ENCODE peak calls at places on chromosomes 4 and X, in four cellular contexts. J is stomach, Y is H1, O is K562. W is an unnamed sample.

GRCh38 chr4:56323386-56323785 is 63.9 kb downstream of the AASDH start:
- DNase-seq in J (no peak), Y (no peak), O (no peak), W (no peak)

GRCh38 chr4:137375111-137375850 is 157.0 kb downstream of the PCDH18 start:
- DNase-seq in J (no peak), Y (no peak), O (no peak), W (no peak)

GRCh38 chrX:72045552-72046277 is 86.0 kb downstream of the RTL5 start:
- DNase-seq in J (no peak), Y (peak; percentile 25), O (no peak), W (no peak)

GRCh38 chrX:153773741-153774575 is 6.9 kb upstream of the SRPK3 start:
- DNase-seq in J (no peak), Y (no peak), O (no peak), W (peak; percentile 67)

GRCh38 chrX:111348363-111348927 is 63.5 kb downstream of the DCX start:
- DNase-seq in J (no peak), Y (no peak), O (no peak), W (no peak)

GRCh38 chr4:152229782-152230289 is 306.1 kb downstream of the FBXW7 start:
- DNase-seq in J (no peak), Y (no peak), O (no peak), W (no peak)

GRCh38 chrX:140766024-140766611 is 56.6 kb downstream of the LINC00632 start:
- DNase-seq in J (peak; percentile 37), Y (no peak), O (peak; percentile 21), W (peak; percentile 61)

GRCh38 chr4:122293374-122294365 is 85.1 kb upstream of the ADAD1 start:
- DNase-seq in J (no peak), Y (no peak), O (no peak), W (no peak)

GRCh38 chr4:88227734-88228133 is 56.6 kb downstream of the PPM1K start:
- DNase-seq in J (no peak), Y (no peak), O (no peak), W (no peak)

GRCh38 chrX:40096395-40097091 is 1.2 kb downstream of the BCOR start:
- DNase-seq in J (no peak), Y (no peak), O (no peak), W (peak; percentile 79)

GRCh38 chr4:16072168-16072567 is 11.7 kb downstream of the PROM1 start:
- DNase-seq in J (no peak), Y (no peak), O (no peak), W (no peak)

GRCh38 chrX:113828470-113828869 is 755.4 kb upstream of the HTR2C start:
- DNase-seq in J (no peak), Y (no peak), O (no peak), W (no peak)

GRCh38 chr4:52943644-52944043 is 81.5 kb downstream of the RASL11B start:
- DNase-seq in J (no peak), Y (no peak), O (no peak), W (no peak)

GRCh38 chr4:101356928-101357327 is 9.6 kb upstream of the PPP3CA start:
- DNase-seq in J (peak; percentile 68), Y (no peak), O (no peak), W (no peak)

GRCh38 chr4:90159193-90159592 is 32.0 kb downstream of the CCSER1 start:
- DNase-seq in J (no peak), Y (no peak), O (no peak), W (no peak)

GRCh38 chrX:112147206-112147605 is 64.6 kb upstream of the TRPC5 start:
- DNase-seq in J (no peak), Y (no peak), O (peak; percentile 8), W (no peak)

GRCh38 chr4:39181520-39181904 is 817 bp upstream of the WDR19 start:
- DNase-seq in J (no peak), Y (no peak), O (no peak), W (no peak)

GRCh38 chr4:30903493-30903892 is 183.3 kb downstream of the PCDH7 start:
- DNase-seq in J (no peak), Y (no peak), O (no peak), W (no peak)

GRCh38 chr4:156931267-156931666 is 40.3 kb downstream of the PDGFC start:
- DNase-seq in J (no peak), Y (no peak), O (no peak), W (no peak)

GRCh38 chr4:108126806-108127205 is 41.9 kb downstream of the LEF1 start:
- DNase-seq in J (no peak), Y (no peak), O (no peak), W (no peak)

GRCh38 chr4:155772459-155773195 is 13.8 kb downstream of the GUCY1B1 start:
- DNase-seq in J (no peak), Y (no peak), O (no peak), W (no peak)
- TF ChIP-seq EP300 in J (no peak), Y (no peak), O (no peak), W (no peak)

DNA sequence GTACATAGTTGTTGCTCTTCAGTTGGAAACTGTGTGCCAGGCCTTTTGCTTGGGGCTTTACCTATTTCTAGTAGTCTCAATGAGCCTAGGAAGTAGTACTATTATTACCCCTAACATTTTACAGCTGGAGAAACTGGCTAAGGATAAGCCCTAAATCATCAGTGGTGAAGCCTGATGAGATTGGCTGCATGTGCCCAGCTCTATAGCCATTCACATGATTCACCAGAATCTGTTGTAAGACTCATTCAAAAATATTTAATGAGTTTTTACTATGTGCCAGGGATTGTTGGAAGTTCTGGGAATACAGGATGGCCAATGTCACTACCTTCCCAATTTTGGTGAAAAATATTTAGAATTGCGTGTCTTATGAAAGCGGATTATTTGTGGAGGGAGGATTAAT is 2.8 kb downstream of the KIT start:
- DNase-seq in J (no peak), Y (no peak), O (no peak), W (no peak)
- H3K27ac ChIP-seq in J (no peak overlapping the region), Y (no peak overlapping the region), O (no peak overlapping the region), W (no peak overlapping the region)

GRCh38 chrX:68358679-68359078 is 74.6 kb downstream of the OPHN1 start:
- DNase-seq in J (no peak), Y (no peak), O (no peak), W (no peak)
- TF ChIP-seq EP300 in J (no peak), Y (no peak), O (no peak), W (no peak)

GRCh38 chr4:42048394-42048793 is 58.1 kb downstream of the SLC30A9 start:
- DNase-seq in J (no peak), Y (no peak), O (no peak), W (no peak)
- H3K27ac ChIP-seq in J (no peak overlapping the region), Y (no peak overlapping the region), O (no peak overlapping the region), W (no peak overlapping the region)

GRCh38 chr4:79247695-79248394 is 78.0 kb downstream of the NAA11 start:
- DNase-seq in J (no peak), Y (no peak), O (no peak), W (peak; percentile 56)

GRCh38 chr4:79237836-79238235 is 88.0 kb downstream of the NAA11 start:
- DNase-seq in J (no peak), Y (no peak), O (no peak), W (no peak)

DNA sequence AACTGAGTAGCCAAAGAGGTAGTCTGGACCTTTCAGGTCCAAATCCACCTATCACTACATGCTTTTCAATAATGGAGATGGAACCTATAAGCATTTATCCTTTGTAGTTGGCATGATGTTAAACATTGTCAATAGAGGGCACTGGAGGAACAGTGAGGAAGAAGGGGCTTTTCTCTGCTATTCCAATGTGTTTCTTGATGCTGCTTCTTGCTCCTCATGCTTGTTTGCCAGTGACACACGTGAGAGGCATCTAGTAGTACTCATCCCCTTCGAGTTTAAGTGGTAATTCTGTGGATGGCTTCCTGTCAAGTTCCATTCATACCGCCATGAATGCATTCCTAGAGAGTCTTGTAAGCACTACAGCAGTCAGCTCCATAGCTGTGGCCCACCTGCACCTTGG is 84.0 kb downstream of the NAA11 start:
- DNase-seq in J (no peak), Y (no peak), O (no peak), W (no peak)
- TF ChIP-seq EP300 in J (no peak), Y (no peak), O (no peak), W (no peak)

GRCh38 chr4:186858355-186858754 is 134.7 kb upstream of the FAT1 start:
- DNase-seq in J (no peak), Y (no peak), O (no peak), W (no peak)
- H3K27ac ChIP-seq in J (no peak overlapping the region), Y (no peak overlapping the region), O (no peak overlapping the region), W (no peak overlapping the region)